ENCODE peak calls at places on chromosomes 6 and 20, in six cellular contexts. M, X, S, Z, L and R are unnamed samples.

GRCh38 chr6:104995989-104996617 is 39.2 kb downstream of the LIN28B start:
- DNase-seq in M (no peak), X (no peak), S (no peak), Z (peak), L (no peak), R (peak)

GRCh38 chr20:9514072-9514460 is 324 bp upstream of the LAMP5 start:
- DNase-seq in M (no peak), X (no peak), S (no peak), Z (no peak), L (no peak), R (peak)

GRCh38 chr6:5108536-5108935 is 23.4 kb downstream of the PPP1R3G start:
- DNase-seq in M (no peak), X (no peak), S (no peak), Z (no peak), L (no peak), R (no peak)

GRCh38 chr20:6231551-6231950 is 108.7 kb upstream of the FERMT1 start:
- DNase-seq in M (no peak), X (no peak), S (no peak), Z (no peak), L (no peak), R (no peak)

GRCh38 chr20:49603209-49603627 is 35.3 kb upstream of the PTGIS start:
- DNase-seq in M (no peak), X (no peak), S (peak), Z (no peak), L (no peak), R (peak)

GRCh38 chr20:61736751-61737310 is 328.9 kb downstream of the TAF4 start:
- DNase-seq in M (no peak), X (no peak), S (no peak), Z (no peak), L (no peak), R (no peak)

GRCh38 chr6:40997256-40997957 is 41.6 kb downstream of the UNC5CL start:
- DNase-seq in M (no peak), X (peak), S (peak), Z (peak), L (peak), R (no peak)

GRCh38 chr20:23528867-23529431 is 38.0 kb downstream of the CST8 start:
- DNase-seq in M (no peak), X (no peak), S (no peak), Z (no peak), L (no peak), R (no peak)

GRCh38 chr6:133610271-133610840 is 278.6 kb upstream of the TCF21 start:
- DNase-seq in M (no peak), X (peak), S (no peak), Z (no peak), L (no peak), R (no peak)

GRCh38 chr20:23114018-23114417 is 27.9 kb upstream of the CD93 start:
- DNase-seq in M (no peak), X (no peak), S (no peak), Z (no peak), L (no peak), R (no peak)

GRCh38 chr6:84768442-84769174 is 4.2 kb upstream of the TBX18 start:
- DNase-seq in M (no peak), X (peak), S (no peak), Z (peak), L (peak), R (peak)

GRCh38 chr6:72413884-72414283 is 208.0 kb upstream of the KCNQ5 start:
- DNase-seq in M (no peak), X (no peak), S (peak), Z (no peak), L (no peak), R (no peak)

GRCh38 chr6:45423901-45424627 is 46.3 kb upstream of the SUPT3H start:
- DNase-seq in M (no peak), X (no peak), S (no peak), Z (no peak), L (peak), R (peak)

GRCh38 chr6:133609404-133610270 is 279.3 kb upstream of the TCF21 start:
- DNase-seq in M (no peak), X (peak), S (peak), Z (no peak), L (no peak), R (no peak)

GRCh38 chr6:93575495-93575894 is 156.1 kb upstream of the EPHA7 start:
- DNase-seq in M (no peak), X (no peak), S (no peak), Z (no peak), L (no peak), R (no peak)

GRCh38 chr6:127971945-127972391 is 71.1 kb upstream of the THEMIS start:
- DNase-seq in M (no peak), X (no peak), S (peak), Z (no peak), L (no peak), R (no peak)

GRCh38 chr20:58784321-58785074 is 66.2 kb downstream of the GNAS-AS1 start:
- DNase-seq in M (no peak), X (no peak), S (no peak), Z (no peak), L (no peak), R (no peak)

GRCh38 chr6:16130437-16130891 is 1.6 kb downstream of the MYLIP start:
- DNase-seq in M (no peak), X (no peak), S (no peak), Z (no peak), L (no peak), R (no peak)

GRCh38 chr6:16851758-16852157 is 90.5 kb upstream of the ATXN1 start:
- DNase-seq in M (peak), X (no peak), S (no peak), Z (no peak), L (no peak), R (no peak)

GRCh38 chr6:149268768-149269167 is 48.7 kb upstream of the TAB2 start:
- DNase-seq in M (no peak), X (no peak), S (no peak), Z (no peak), L (no peak), R (no peak)

DNA sequence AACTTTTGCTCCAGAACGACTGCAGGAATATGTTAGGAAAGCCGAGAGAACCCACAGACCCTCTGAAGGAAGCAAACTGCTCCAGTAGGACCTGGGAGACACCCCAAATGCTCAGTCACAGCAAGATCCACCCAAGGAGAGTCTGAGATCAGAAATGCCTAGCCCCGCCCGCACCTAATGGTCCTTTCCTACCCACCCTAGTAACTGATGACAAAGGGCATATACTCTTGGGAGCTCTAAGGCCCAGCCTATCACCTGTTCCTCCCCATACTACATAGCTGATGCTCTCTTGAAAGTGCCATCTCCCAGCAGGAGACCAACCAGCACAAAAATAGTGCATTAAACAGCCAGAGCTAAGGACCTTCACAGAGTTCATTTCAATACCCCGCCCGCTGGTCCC is 67.6 kb downstream of the CD2AP start:
- DNase-seq in M (no peak), X (no peak), S (no peak), Z (no peak), L (no peak), R (no peak)
- TF ChIP-seq CHD2 in M (no peak), X (no peak), S (no peak), Z (no peak), L (no peak), R (no peak)

DNA sequence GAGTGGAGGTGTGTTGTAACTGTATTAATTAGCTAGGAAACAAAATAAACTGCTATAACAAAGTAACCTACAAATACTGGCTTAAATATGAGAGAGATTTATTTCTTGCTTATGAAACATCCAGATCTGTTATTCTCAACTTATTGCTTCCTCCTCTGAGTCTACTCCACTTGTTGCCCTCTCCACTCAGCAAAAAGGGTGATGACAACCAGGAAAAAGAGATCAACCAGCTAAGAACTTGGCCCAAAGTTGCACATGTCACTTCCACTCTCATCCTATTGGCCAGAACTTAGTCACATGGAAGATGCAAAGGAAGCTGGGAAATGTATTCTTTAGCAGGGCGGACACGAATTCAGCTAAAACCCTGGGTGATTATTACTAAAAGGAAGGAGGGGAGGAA is 5.2 kb upstream of the TP53RK start:
- DNase-seq in M (peak), X (no peak), S (no peak), Z (peak), L (no peak), R (no peak)
- TF ChIP-seq CHD2 in M (no peak), X (no peak), S (no peak), Z (no peak), L (no peak), R (no peak)

DNA sequence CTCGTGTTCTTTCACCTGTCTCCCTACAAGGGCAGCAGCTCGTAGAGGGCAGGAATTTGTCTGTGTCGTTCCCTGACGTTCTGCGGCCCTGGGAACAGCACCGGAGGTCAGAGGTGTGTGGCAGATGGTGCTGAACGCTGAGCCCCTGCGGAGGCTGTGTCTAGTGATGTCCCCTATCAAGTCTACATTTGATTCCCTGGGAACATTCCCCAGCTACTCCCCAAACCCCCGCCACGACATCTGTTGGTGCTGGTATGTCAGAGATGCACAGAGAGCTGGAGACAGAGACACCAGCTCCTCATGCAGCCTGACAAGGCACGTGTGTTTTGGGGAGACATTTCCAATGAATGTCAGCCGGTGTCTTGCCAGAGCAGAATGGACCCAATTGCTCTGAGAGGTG is 7.7 kb downstream of the PMEPA1 start:
- DNase-seq in M (no peak), X (no peak), S (no peak), Z (no peak), L (no peak), R (no peak)
- TF ChIP-seq CHD2 in M (no peak), X (no peak), S (no peak), Z (no peak), L (no peak), R (no peak)

GRCh38 chr6:138161118-138161433 is 663 bp upstream of the ARFGEF3 start:
- DNase-seq in M (no peak), X (no peak), S (no peak), Z (no peak), L (no peak), R (no peak)
- TF ChIP-seq CHD2 in M (no peak), X (no peak), S (no peak), Z (no peak), L (no peak), R (no peak)

GRCh38 chr6:30102701-30103629 is 9.9 kb downstream of the TRIM31 start:
- DNase-seq in M (peak), X (peak), S (peak), Z (peak), L (peak), R (peak)

GRCh38 chr6:30101423-30101938 is 11.4 kb downstream of the TRIM31 start:
- DNase-seq in M (no peak), X (peak), S (peak), Z (no peak), L (no peak), R (peak)

GRCh38 chr6:30103630-30104179 is 9.2 kb downstream of the TRIM31 start:
- DNase-seq in M (no peak), X (no peak), S (no peak), Z (no peak), L (peak), R (no peak)

GRCh38 chr6:30100585-30101422 is 12.1 kb downstream of the TRIM31 start:
- DNase-seq in M (no peak), X (no peak), S (peak), Z (peak), L (peak), R (peak)

DNA sequence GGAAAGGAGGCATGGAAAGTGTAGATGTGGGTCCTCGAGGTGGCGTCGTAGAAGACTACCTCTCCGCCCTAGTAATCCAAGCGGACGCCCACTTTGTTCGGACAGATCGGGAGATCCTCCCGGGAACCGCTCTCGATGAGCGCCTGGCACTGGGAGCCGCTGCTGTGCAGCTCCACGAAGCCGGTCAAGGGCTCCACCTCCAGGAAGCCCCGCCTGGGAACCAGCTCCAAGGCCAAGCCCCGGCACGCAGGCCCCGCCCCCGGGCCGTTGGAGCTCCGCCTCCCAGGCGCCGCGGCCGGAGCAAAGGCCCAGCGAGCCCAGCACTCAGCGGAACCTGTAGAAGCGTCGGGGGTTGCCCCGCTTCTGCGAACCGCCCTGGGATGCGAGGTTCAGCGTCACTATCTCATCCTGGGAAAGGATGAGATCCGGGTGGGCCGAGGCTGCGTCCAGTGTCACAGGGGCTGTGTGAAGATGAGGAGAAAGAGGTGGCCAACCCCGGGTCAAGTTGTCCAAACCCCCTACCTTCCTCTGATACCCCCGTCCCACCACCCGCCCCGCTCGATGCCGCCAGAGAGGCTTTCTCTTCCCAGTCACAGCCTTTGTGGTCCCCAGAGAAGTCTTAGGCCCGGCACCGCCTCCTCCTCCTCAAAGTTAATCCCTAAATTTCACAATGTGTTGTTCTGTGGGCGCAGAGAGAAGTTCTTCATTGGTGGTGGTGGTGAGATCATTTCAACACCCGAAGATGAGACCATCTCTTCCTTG is 10.8 kb downstream of the TRIM31 start:
- DNase-seq in M (no peak), X (peak), S (peak), Z (peak), L (peak), R (peak)
- TF ChIP-seq CHD2 in M (no peak), X (no peak), S (no peak), Z (no peak), L (no peak), R (no peak)

GRCh38 chr20:46491354-46491753 is 22.0 kb downstream of the ZNF334 start:
- DNase-seq in M (no peak), X (no peak), S (peak), Z (no peak), L (no peak), R (no peak)
- TF ChIP-seq CHD2 in M (no peak), X (no peak), S (no peak), Z (no peak), L (no peak), R (no peak)

GRCh38 chr6:156562019-156562418 is 215.2 kb upstream of the ARID1B start:
- DNase-seq in M (no peak), X (no peak), S (no peak), Z (no peak), L (no peak), R (no peak)
- TF ChIP-seq CHD2 in M (no peak), X (no peak), S (no peak), Z (no peak), L (no peak), R (no peak)

DNA sequence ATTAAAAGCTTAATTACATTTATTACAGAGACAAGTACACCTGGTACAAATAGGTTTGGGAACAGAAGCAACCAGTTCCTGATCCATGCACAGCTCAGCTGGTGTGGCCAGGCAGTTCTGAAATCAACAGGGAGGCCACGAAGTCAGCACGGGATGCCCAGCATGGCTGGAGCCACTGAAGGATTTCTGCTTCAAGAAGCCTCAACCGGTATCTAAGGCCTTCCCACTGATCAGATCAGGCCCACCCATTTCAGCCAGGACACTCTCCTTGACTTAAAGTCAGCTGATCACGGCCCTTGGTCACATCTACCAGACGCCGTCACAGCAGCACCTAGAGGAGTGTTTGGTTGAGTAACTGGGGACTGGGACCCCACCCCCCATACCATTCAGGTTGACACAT is 109.6 kb downstream of the SYCP2 start:
- DNase-seq in M (no peak), X (no peak), S (no peak), Z (no peak), L (peak), R (peak)
- TF ChIP-seq CHD2 in M (no peak), X (no peak), S (no peak), Z (no peak), L (no peak), R (no peak)

GRCh38 chr6:145491126-145491525 is 244.2 kb downstream of the EPM2A start:
- DNase-seq in M (no peak), X (no peak), S (no peak), Z (no peak), L (no peak), R (no peak)
- TF ChIP-seq CHD2 in M (no peak), X (no peak), S (no peak), Z (no peak), L (no peak), R (no peak)